ENCODE peak calls at places on chromosome 2, in five cellular contexts. E is substantia nigra; X is stromal cell of bone marrow; D is fibroblast of mammary gland; S is stimulated activated CD8-positive, alpha-beta memory T cell treated with anti-CD3 and anti-CD28 coated beads, Interleukin-15, amount 100 ng/mL, for 24 hours. H is an unnamed sample.

GRCh38 chr2:130300258-130300969 is 42.3 kb upstream of the IMP4 start:
- DNase-seq in S (no peak), X (no peak), E (no peak), D (no peak), H (no peak)

GRCh38 chr2:195660265-195660890 is 3.4 kb downstream of the SLC39A10 start:
- DNase-seq in X (peak; percentile 63), D (peak; percentile 82), E (peak; percentile 26), S (peak; percentile 34), H (peak; percentile 59)

GRCh38 chr2:226916662-226917061 is 80.8 kb downstream of the RHBDD1 start:
- DNase-seq in S (no peak), E (no peak), D (no peak), X (no peak), H (no peak)

GRCh38 chr2:189337648-189338047 is 103.6 kb upstream of the WDR75 start:
- DNase-seq in E (no peak), X (peak; percentile 77), S (no peak), D (peak; percentile 95), H (peak; percentile 33)

GRCh38 chr2:144429396-144430112 is 90.4 kb downstream of the ZEB2 start:
- DNase-seq in X (no peak), E (no peak), S (no peak), D (no peak), H (no peak)

GRCh38 chr2:147182260-147182659 is 662.6 kb upstream of the ACVR2A start:
- DNase-seq in E (no peak), D (peak; percentile 9), X (no peak), S (no peak), H (peak; percentile 50)

GRCh38 chr2:129004485-129004884 is 685.8 kb upstream of the HS6ST1 start:
- DNase-seq in X (no peak), D (no peak), E (no peak), S (no peak), H (no peak)

GRCh38 chr2:27162151-27163121 is 13.6 kb downstream of the TCF23 start:
- DNase-seq in X (peak; percentile 17), D (peak; percentile 26), E (no peak), S (no peak), H (peak; percentile 37)

GRCh38 chr2:235849489-235849888 is 318.7 kb downstream of the GBX2 start:
- DNase-seq in D (no peak), E (no peak), X (no peak), S (no peak), H (no peak)

GRCh38 chr2:128436498-128437180 is 118.0 kb upstream of the HS6ST1 start:
- DNase-seq in E (no peak), D (peak; percentile 14), S (no peak), X (no peak), H (no peak)

GRCh38 chr2:192828947-192829346 is 634.2 kb upstream of the TMEFF2 start:
- DNase-seq in X (no peak), E (no peak), D (no peak), S (no peak), H (no peak)

GRCh38 chr2:102063360-102063947 is 71.7 kb downstream of the IL1R2 start:
- DNase-seq in S (no peak), D (peak; percentile 83), E (no peak), X (peak; percentile 66), H (peak; percentile 72)

GRCh38 chr2:36705326-36706020 is 9.0 kb downstream of the VIT start:
- DNase-seq in S (no peak), X (no peak), E (no peak), D (no peak), H (no peak)

GRCh38 chr2:226742346-226742745 is 57.3 kb downstream of the IRS1 start:
- DNase-seq in X (peak; percentile 74), E (peak; percentile 10), D (no peak), S (no peak), H (peak; percentile 55)

GRCh38 chr2:98519851-98520250 is 75.2 kb downstream of the INPP4A start:
- DNase-seq in S (no peak), X (no peak), D (no peak), E (no peak), H (no peak)

GRCh38 chr2:59583173-59583765 is 970.2 kb downstream of the BCL11A start:
- DNase-seq in S (no peak), X (no peak), E (no peak), D (no peak), H (no peak)

GRCh38 chr2:98875081-98875728 is 60.8 kb downstream of the CRACDL start:
- DNase-seq in D (no peak), E (no peak), S (no peak), X (no peak), H (no peak)

GRCh38 chr2:86476918-86477317 is 35.7 kb downstream of the KDM3A start:
- DNase-seq in D (no peak), E (no peak), X (no peak), S (no peak), H (no peak)

GRCh38 chr2:237664151-237664550 is 36.8 kb downstream of the LRRFIP1 start:
- DNase-seq in E (no peak), X (no peak), D (no peak), S (no peak), H (no peak)

GRCh38 chr2:25714740-25715139 is 41.4 kb upstream of the DTNB start:
- DNase-seq in E (no peak), X (no peak), D (no peak), S (no peak), H (peak; percentile 34)

GRCh38 chr2:36389081-36389480 is 33.5 kb downstream of the CRIM1 start:
- DNase-seq in E (no peak), X (no peak), D (no peak), S (no peak), H (peak; percentile 75)

GRCh38 chr2:27966466-27966865 is 75.9 kb downstream of the BABAM2 start:
- DNase-seq in D (peak; percentile 91), S (no peak), X (no peak), E (no peak), H (peak; percentile 85)

GRCh38 chr2:228522276-228522675 is 340.8 kb upstream of the SPHKAP start:
- DNase-seq in E (no peak), S (no peak), D (peak; percentile 16), X (no peak), H (peak; percentile 15)

GRCh38 chr2:20143263-20143662 is 81.7 kb downstream of the SDC1 start:
- DNase-seq in E (no peak), S (no peak), D (peak; percentile 38), X (no peak), H (peak; percentile 17)

GRCh38 chr2:217942731-217943335 is 60.0 kb downstream of the TNS1 start:
- DNase-seq in D (no peak), E (peak; percentile 78), X (no peak), S (no peak), H (no peak)

GRCh38 chr2:181231886-181232644 is 225.1 kb upstream of the ITGA4 start:
- DNase-seq in S (no peak), D (peak; percentile 38), X (no peak), E (no peak), H (peak; percentile 62)

GRCh38 chr2:108554530-108554929 is 20.3 kb downstream of the LIMS1 start:
- DNase-seq in D (no peak), S (no peak), X (no peak), E (no peak), H (no peak)

GRCh38 chr2:1758774-1759610 is 14.7 kb upstream of the PXDN start:
- DNase-seq in E (no peak), X (no peak), S (no peak), D (no peak), H (no peak)

GRCh38 chr2:238379096-238379810 is 47.5 kb upstream of the ASB1 start:
- DNase-seq in D (no peak), S (no peak), E (no peak), X (peak; percentile 21), H (no peak)

GRCh38 chr2:224712346-224712745 is 3.8 kb downstream of the CCDC195 start:
- DNase-seq in E (no peak), D (no peak), X (no peak), S (no peak), H (no peak)

GRCh38 chr2:197705912-197706838 is 1.0 kb downstream of the MARS2 start:
- DNase-seq in D (peak; percentile 29), X (no peak), E (no peak), S (no peak), H (peak; percentile 32)

GRCh38 chr2:120798569-120799215 is 63.0 kb downstream of the GLI2 start:
- DNase-seq in X (no peak), D (no peak), E (no peak), S (no peak), H (no peak)

GRCh38 chr2:65382323-65382722 is 50.1 kb downstream of the SPRED2 start:
- DNase-seq in X (no peak), D (no peak), S (no peak), E (no peak), H (no peak)

GRCh38 chr2:36329746-36330145 is 25.8 kb upstream of the CRIM1 start:
- DNase-seq in X (no peak), S (no peak), E (no peak), D (peak; percentile 45), H (no peak)

GRCh38 chr2:18245375-18245774 is 315.1 kb downstream of the RDH14 start:
- DNase-seq in E (no peak), S (no peak), D (no peak), X (no peak), H (no peak)

GRCh38 chr2:231099918-231100317 is 24.9 kb downstream of the HTR2B start:
- DNase-seq in S (no peak), D (no peak), E (no peak), X (no peak), H (no peak)

GRCh38 chr2:233061591-233062446 is 1.7 kb downstream of the INPP5D start:
- DNase-seq in D (no peak), S (no peak), E (no peak), X (no peak), H (peak; percentile 90)

GRCh38 chr2:70454936-70455544 is 98.6 kb downstream of the TGFA start:
- DNase-seq in E (no peak), D (no peak), X (no peak), S (no peak), H (peak; percentile 17)

GRCh38 chr2:73235315-73236028 is 1.4 kb downstream of the CCT7 start:
- DNase-seq in S (no peak), X (no peak), D (no peak), E (no peak), H (no peak)

GRCh38 chr2:33158482-33159003 is 211.8 kb downstream of the LTBP1 start:
- DNase-seq in X (peak; percentile 74), E (no peak), D (peak; percentile 64), S (no peak), H (peak; percentile 93)

H was measured in RPMI7951.